ENCODE peak calls at places on chromosomes 6 and 20, in seven cellular contexts. R, A, H, Q, C, D and B are unnamed samples.

GRCh38 chr6:21538186-21538798 is 55.3 kb upstream of the SOX4 start:
- DNase-seq in R (no peak), A (no peak), H (peak), Q (no peak), C (no peak), D (no peak), B (no peak)

GRCh38 chr6:158170656-158171081 is 2.5 kb downstream of the GTF2H5 start:
- DNase-seq in R (no peak), A (no peak), H (peak), Q (no peak), C (no peak), D (no peak), B (no peak)

GRCh38 chr6:155418017-155418749 is 37.5 kb downstream of the NOX3 start:
- DNase-seq in R (peak), A (no peak), H (peak), Q (no peak), C (peak), D (no peak), B (no peak)

GRCh38 chr6:70739534-70739933 is 71.9 kb downstream of the SMAP1 start:
- DNase-seq in R (no peak), A (no peak), H (no peak), Q (no peak), C (no peak), D (no peak), B (no peak)

GRCh38 chr20:23114018-23114417 is 27.9 kb upstream of the CD93 start:
- DNase-seq in R (peak), A (no peak), H (no peak), Q (no peak), C (no peak), D (no peak), B (peak)

GRCh38 chr6:13334953-13335352 is 6.6 kb upstream of the TBC1D7 start:
- DNase-seq in R (no peak), A (no peak), H (peak), Q (no peak), C (no peak), D (no peak), B (no peak)

GRCh38 chr6:52161689-52162438 is 24.3 kb upstream of the IL17A start:
- DNase-seq in R (no peak), A (no peak), H (no peak), Q (no peak), C (no peak), D (no peak), B (no peak)

GRCh38 chr6:156658186-156658585 is 119.0 kb upstream of the ARID1B start:
- DNase-seq in R (peak), A (no peak), H (peak), Q (no peak), C (no peak), D (no peak), B (no peak)

GRCh38 chr20:10673176-10673830 is 496 bp downstream of the JAG1 start:
- DNase-seq in R (no peak), A (no peak), H (no peak), Q (no peak), C (peak), D (no peak), B (no peak)

GRCh38 chr6:43923376-43924221 is 153.6 kb downstream of the VEGFA start:
- DNase-seq in R (no peak), A (no peak), H (peak), Q (no peak), C (no peak), D (peak), B (no peak)

GRCh38 chr6:55617272-55617671 is 38.3 kb upstream of the HMGCLL1 start:
- DNase-seq in R (no peak), A (no peak), H (peak), Q (peak), C (no peak), D (peak), B (no peak)

GRCh38 chr6:132231121-132231520 is 170.2 kb downstream of the MOXD1 start:
- DNase-seq in R (no peak), A (no peak), H (no peak), Q (no peak), C (no peak), D (no peak), B (no peak)

GRCh38 chr6:164763788-164764187 is 545.6 kb downstream of the C6orf118 start:
- DNase-seq in R (no peak), A (no peak), H (peak), Q (no peak), C (no peak), D (no peak), B (no peak)

GRCh38 chr6:26173836-26174144 is 86.6 kb downstream of the HFE start:
- DNase-seq in R (no peak), A (no peak), H (no peak), Q (no peak), C (no peak), D (no peak), B (no peak)

GRCh38 chr20:45701873-45702272 is at the start of gene WFDC13:
- DNase-seq in R (no peak), A (no peak), H (no peak), Q (no peak), C (no peak), D (no peak), B (no peak)

GRCh38 chr6:129842137-129842536 is 19.0 kb downstream of the TMEM244 start:
- DNase-seq in R (no peak), A (no peak), H (no peak), Q (no peak), C (no peak), D (no peak), B (no peak)

GRCh38 chr20:40073535-40074111 is 615.4 kb downstream of the MAFB start:
- DNase-seq in R (no peak), A (no peak), H (no peak), Q (no peak), C (no peak), D (no peak), B (no peak)

GRCh38 chr20:51077601-51078000 is 54.7 kb upstream of the KCNG1 start:
- DNase-seq in R (no peak), A (no peak), H (no peak), Q (no peak), C (no peak), D (no peak), B (no peak)

GRCh38 chr20:50381771-50382593 is 128.2 kb upstream of the PTPN1 start:
- DNase-seq in R (no peak), A (no peak), H (no peak), Q (no peak), C (peak), D (no peak), B (no peak)

GRCh38 chr6:106448000-106448426 is 87.5 kb downstream of the CRYBG1 start:
- DNase-seq in R (peak), A (no peak), H (no peak), Q (no peak), C (peak), D (no peak), B (peak)

GRCh38 chr6:33095681-33096080 is 19.9 kb downstream of the HLA-DPB1 start:
- DNase-seq in R (no peak), A (no peak), H (no peak), Q (no peak), C (no peak), D (no peak), B (no peak)

GRCh38 chr20:62501801-62502495 is 26.2 kb upstream of the GATA5 start:
- DNase-seq in R (no peak), A (no peak), H (peak), Q (peak), C (no peak), D (no peak), B (no peak)

GRCh38 chr6:168968228-168968627 is 285.4 kb downstream of the THBS2 start:
- DNase-seq in R (peak), A (no peak), H (peak), Q (no peak), C (peak), D (no peak), B (no peak)

GRCh38 chr6:126529605-126530004 is 189.7 kb downstream of the CENPW start:
- DNase-seq in R (no peak), A (no peak), H (no peak), Q (no peak), C (no peak), D (no peak), B (no peak)

GRCh38 chr6:137241481-137242011 is 22.4 kb upstream of the IFNGR1 start:
- DNase-seq in R (no peak), A (no peak), H (peak), Q (no peak), C (no peak), D (no peak), B (no peak)

GRCh38 chr20:59752704-59753460 is 148.5 kb downstream of the PHACTR3 start:
- DNase-seq in R (peak), A (peak), H (no peak), Q (no peak), C (peak), D (no peak), B (peak)

GRCh38 chr20:32411955-32412706 is 54.0 kb downstream of the ASXL1 start:
- DNase-seq in R (no peak), A (no peak), H (no peak), Q (no peak), C (no peak), D (no peak), B (no peak)

GRCh38 chr20:54021446-54022235 is 48.8 kb downstream of the BCAS1 start:
- DNase-seq in R (no peak), A (peak), H (no peak), Q (no peak), C (no peak), D (no peak), B (no peak)
- H3K27ac ChIP-seq in R (no peak), A (no peak), H (no peak), Q (no peak), C (no peak), D (no peak), B (no peak)

GRCh38 chr6:24494726-24495515 is at the start of gene ALDH5A1:
- DNase-seq in R (peak), A (peak), H (peak), Q (no peak), C (peak), D (peak), B (peak)

GRCh38 chr6:24492475-24492874 is 2.3 kb upstream of the ALDH5A1 start:
- DNase-seq in R (no peak), A (no peak), H (peak), Q (no peak), C (peak), D (no peak), B (no peak)

GRCh38 chr6:24497254-24497989 is 2.7 kb downstream of the ALDH5A1 start:
- DNase-seq in R (no peak), A (no peak), H (no peak), Q (no peak), C (no peak), D (no peak), B (no peak)

GRCh38 chr6:24493945-24494725 is 634 bp upstream of the ALDH5A1 start:
- DNase-seq in R (no peak), A (peak), H (no peak), Q (no peak), C (no peak), D (no peak), B (no peak)

DNA sequence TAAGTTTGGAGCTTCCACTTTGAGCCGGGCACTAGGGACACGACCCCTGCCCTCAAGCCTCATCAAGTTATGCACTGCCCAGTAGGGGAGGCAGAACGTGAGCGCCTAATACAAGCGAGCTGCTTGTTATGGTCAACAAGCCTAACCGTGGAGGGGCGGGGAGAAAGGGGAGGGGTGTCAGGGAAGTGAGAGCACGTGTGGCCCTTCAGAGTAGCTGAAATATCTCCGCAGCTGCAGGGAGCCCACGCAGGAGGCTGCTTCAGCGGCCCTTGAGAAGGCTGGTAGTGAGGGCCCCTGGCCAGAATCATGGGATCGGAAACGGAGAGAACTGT is 713 bp downstream of the ALDH5A1 start:
- DNase-seq in R (peak), A (peak), H (peak), Q (no peak), C (peak), D (peak), B (peak)
- H3K27ac ChIP-seq in R (peak), A (peak), H (no peak), Q (no peak), C (peak), D (no peak), B (peak)

DNA sequence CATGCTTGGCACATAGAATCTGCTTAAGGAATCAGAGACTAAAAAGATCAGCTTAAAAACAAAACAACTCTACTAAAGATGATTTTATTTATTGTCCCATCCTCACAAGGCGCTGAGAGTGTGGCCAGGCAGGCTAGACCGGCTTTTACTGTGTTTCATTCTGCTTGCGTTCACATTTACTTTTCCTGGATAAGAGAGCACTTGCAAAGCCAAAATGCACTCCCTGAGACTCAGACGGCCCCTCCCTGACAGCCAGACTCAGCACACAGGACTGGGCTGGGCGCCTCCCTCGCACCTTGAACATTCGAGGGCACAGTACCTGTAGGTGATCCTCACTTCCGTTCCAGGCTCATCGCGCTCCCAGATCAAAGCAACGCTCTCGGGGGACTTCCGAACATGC is 10.2 kb downstream of the ACSS1 start:
- DNase-seq in R (no peak), A (no peak), H (no peak), Q (no peak), C (peak), D (no peak), B (no peak)
- H3K27ac ChIP-seq in R (no peak), A (peak), H (no peak), Q (no peak), C (no peak), D (no peak), B (peak)

DNA sequence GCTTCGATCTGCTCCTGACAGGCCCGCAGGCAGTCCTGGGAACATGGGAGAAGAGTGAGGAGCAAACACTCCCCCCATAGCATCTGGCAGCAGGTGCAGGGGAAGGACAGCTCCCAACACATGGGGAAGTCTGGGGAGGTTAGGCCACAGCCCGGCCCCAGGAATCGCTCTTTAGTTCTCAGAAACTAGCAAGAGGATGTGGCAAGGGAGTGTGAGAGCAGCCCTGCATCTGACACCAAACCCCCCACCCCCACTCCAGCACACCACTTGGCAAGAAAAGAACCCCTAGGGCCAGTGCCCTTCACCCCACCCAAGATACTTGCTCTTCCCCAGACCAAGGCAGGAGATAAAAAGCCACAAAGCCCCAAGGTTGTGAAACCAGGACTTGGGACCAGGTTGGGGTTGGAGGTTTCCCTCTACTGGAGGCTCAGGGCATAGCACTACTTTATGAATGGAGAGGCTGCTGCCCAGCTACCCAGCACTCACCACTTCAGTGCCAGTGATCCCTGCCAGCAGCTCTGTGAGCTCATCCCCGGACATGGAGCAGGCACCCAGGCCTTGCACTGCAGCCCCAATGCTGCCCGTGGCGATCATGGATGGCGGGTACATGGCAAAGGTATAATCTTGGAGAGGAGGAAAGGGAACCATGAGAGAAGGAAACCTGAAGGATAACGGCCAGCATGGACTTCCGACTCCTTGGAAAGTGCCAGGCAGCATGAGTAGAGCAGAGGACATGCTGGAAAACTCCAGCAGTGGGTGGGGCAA is 5.4 kb downstream of the CCND3 start:
- DNase-seq in R (peak), A (peak), H (peak), Q (peak), C (peak), D (peak), B (peak)
- H3K27ac ChIP-seq in R (peak), A (peak), H (no peak), Q (peak), C (peak), D (peak), B (peak)